ENCODE peak calls at places on chromosomes 11 and 22, in four cellular contexts. E is HCT116, S is GM12878, P is thoracic aorta. Q is an unnamed sample.

GRCh38 chr11:64339754-64340408 is at the start of gene CCDC88B:
- DNase-seq in S (no peak), P (no peak), E (no peak), Q (peak)

GRCh38 chr22:28976588-28976987 is 85.0 kb downstream of the C22orf31 start:
- DNase-seq in S (no peak), P (no peak), E (peak), Q (no peak)

GRCh38 chr22:35835998-35836691 is 118.5 kb downstream of the APOL5 start:
- DNase-seq in S (no peak), E (peak), P (no peak), Q (no peak)

GRCh38 chr11:122439911-122440782 is 215.4 kb upstream of the UBASH3B start:
- DNase-seq in E (no peak), S (no peak), P (no peak), Q (no peak)

GRCh38 chr11:102986815-102987214 is 31.3 kb upstream of the MMP13 start:
- DNase-seq in P (no peak), E (no peak), S (no peak), Q (no peak)

GRCh38 chr11:130312046-130312445 is 2.7 kb downstream of the ZBTB44 start:
- DNase-seq in E (no peak), P (no peak), S (no peak), Q (no peak)

GRCh38 chr11:28110839-28111235 is 2.6 kb downstream of the METTL15 start:
- DNase-seq in S (no peak), P (no peak), E (no peak), Q (no peak)

GRCh38 chr11:11752688-11753087 is 89.1 kb upstream of the USP47 start:
- DNase-seq in E (no peak), P (no peak), S (no peak), Q (no peak)

GRCh38 chr22:38144025-38144405 is 33.5 kb upstream of the BAIAP2L2 start:
- DNase-seq in P (no peak), S (no peak), E (peak), Q (no peak)

GRCh38 chr11:57516061-57516443 is 550 bp upstream of the SLC43A1 start:
- DNase-seq in E (no peak), S (no peak), P (no peak), Q (no peak)

GRCh38 chr11:46345131-46345597 is 2.1 kb upstream of the DGKZ start:
- DNase-seq in E (no peak), S (no peak), P (no peak), Q (peak)

GRCh38 chr11:94873910-94874575 is 99.3 kb downstream of the CWC15 start:
- DNase-seq in E (no peak), S (no peak), P (no peak), Q (no peak)

GRCh38 chr22:47307812-47308211 is 545.4 kb downstream of the TBC1D22A start:
- DNase-seq in S (no peak), E (no peak), P (no peak), Q (no peak)

GRCh38 chr22:48071828-48072227 is 1309.4 kb downstream of the TBC1D22A start:
- DNase-seq in P (no peak), S (peak), E (no peak), Q (no peak)

DNA sequence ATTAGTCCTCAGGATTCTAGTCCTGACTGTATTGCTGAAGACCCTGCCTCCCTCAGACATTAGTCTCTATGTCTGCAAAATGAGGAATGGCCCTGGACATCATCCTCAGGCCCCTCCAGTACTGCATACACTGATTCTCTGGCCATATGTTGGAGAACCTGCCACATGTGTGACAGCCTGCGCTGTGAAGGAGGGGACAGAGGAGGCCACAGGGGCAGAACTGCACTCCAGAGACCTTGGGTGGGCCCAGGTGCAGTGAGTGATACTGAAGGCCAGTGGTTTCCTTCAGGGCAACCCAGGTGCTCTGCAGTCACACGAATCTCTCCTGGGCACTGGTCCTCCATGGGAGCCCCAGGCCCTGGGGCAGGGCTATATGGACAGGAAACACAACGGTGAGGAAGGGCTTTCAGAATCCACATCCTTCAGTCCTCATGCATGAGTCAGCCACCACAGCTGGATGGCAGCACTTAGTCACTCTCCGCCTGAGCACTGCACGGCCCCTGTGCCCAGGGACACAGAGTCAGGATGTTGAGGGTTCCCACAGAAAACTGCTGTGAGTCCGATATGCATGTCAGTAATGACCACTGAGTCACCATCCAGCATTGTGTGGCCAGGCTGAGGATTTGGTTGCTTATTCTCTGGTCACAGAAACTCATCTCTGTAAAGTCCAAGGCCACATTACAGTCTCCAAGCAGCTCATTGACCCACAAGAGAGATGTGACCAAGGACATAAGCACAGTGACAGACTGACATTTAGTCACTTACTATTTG is 39.7 kb downstream of the ME3 start:
- DNase-seq in S (peak), P (peak), E (peak), Q (no peak)
- TF ChIP-seq CTCF in S (peak), P (peak), E (peak), Q (no peak)

DNA sequence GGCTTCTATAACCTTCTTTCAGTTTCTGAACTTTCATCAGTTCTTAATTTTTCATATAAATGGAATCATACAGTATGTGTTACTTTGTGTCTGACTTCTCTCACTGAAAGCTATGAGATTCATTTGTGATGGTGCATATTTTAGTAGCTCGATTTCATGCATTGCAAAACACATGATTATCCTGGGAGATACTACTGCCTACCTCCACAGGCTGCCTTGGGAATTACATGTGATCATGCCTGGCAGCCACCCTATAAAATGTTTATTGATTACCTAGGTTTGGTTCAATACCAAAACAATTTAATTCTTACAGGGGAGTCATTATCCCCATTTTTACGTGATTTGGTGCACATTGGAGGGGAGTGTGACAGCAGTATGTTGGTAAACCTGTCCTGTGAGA is 34.1 kb upstream of the PAK1 start:
- DNase-seq in P (no peak), E (no peak), S (no peak), Q (no peak)
- TF ChIP-seq CTCF in P (no peak), E (peak), S (no peak), Q (no peak)

DNA sequence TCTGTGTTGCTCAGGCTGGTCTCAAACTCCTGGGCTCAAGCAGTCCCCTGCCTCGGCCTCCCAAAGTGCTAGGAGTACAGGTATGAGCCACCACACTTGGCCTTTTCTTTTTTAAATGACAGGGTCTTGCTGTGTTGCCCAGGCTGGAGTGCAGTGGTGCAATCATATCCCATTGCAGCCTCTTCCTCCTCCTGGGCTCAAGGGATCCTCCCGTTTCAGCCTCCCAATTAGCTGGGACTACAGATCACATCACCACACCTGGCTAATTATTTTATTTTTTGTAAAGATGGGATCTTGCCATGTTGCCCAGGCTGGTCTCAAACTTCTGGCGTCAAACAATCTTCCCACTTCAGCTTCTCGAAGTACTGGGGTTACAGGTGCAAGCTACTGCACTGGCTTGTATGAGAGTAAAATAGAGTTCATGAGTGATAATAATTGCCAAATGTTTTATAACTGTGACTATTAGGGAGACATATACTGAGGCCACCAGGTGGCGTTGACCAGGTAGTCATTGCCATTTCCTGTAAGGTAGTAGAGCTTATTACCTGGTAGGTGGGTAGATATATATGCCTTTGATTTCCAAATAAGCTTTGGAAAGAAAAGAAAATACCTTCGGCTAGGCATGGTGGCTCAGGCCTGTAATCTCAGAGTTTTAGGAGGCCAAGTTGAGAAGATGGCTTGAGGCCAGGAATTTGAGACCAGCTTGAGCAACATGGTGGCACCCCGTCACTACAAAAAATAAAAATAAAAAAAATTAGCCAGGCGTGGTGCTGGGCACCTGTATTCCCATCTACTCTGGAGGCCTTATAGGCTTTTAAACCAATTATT is 5.4 kb downstream of the FDX1 start:
- DNase-seq in P (no peak), S (no peak), E (peak), Q (no peak)
- TF ChIP-seq CTCF in P (no peak), S (peak), E (peak), Q (peak)

GRCh38 chr22:41862530-41863266 is 29.8 kb downstream of the SREBF2 start:
- DNase-seq in E (no peak), S (peak), P (no peak), Q (peak)

GRCh38 chr22:41862160-41862529 is 29.2 kb downstream of the SREBF2 start:
- DNase-seq in E (no peak), S (peak), P (no peak), Q (peak)

GRCh38 chr22:41856484-41856883 is 23.6 kb downstream of the SREBF2 start:
- DNase-seq in E (no peak), S (no peak), P (no peak), Q (no peak)

GRCh38 chr22:41857160-41857859 is 24.4 kb downstream of the SREBF2 start:
- DNase-seq in P (no peak), E (peak), S (peak), Q (peak)

GRCh38 chr22:41857860-41858199 is 24.9 kb downstream of the SREBF2 start:
- DNase-seq in E (no peak), P (no peak), S (no peak), Q (no peak)
- TF ChIP-seq CTCF in E (no peak), P (no peak), S (no peak), Q (no peak)

Q was measured in GM06990.